ENCODE peak calls at places on chromosomes 3 and 15, in six cellular contexts. One of them, this sample, is unnamed.

GRCh38 chr3:161212892-161213291 is 8.2 kb upstream of the NMD3 start:
- DNase-seq in sigmoid colon: no peak
- DNase-seq in IMR-90: no peak
- DNase-seq in HepG2: no peak
- DNase-seq in testis: no peak
- DNase-seq in A549: no peak
- DNase-seq in this sample: no peak

GRCh38 chr15:56425976-56426375 is 39.0 kb downstream of the MNS1 start:
- DNase-seq in sigmoid colon: no peak
- DNase-seq in IMR-90: no peak
- DNase-seq in HepG2: no peak
- DNase-seq in testis: no peak
- DNase-seq in A549: no peak
- DNase-seq in this sample: no peak

GRCh38 chr3:197224034-197224444 is 74.4 kb downstream of the DLG1 start:
- DNase-seq in sigmoid colon: no peak
- DNase-seq in IMR-90: peak; percentile 67
- DNase-seq in HepG2: peak; percentile 56
- DNase-seq in testis: no peak
- DNase-seq in A549: peak; percentile 50
- DNase-seq in this sample: peak; percentile 79

GRCh38 chr3:11618897-11619296 is 24.8 kb downstream of the VGLL4 start:
- DNase-seq in sigmoid colon: no peak
- DNase-seq in IMR-90: no peak
- DNase-seq in HepG2: peak; percentile 98
- DNase-seq in testis: no peak
- DNase-seq in A549: no peak
- DNase-seq in this sample: no peak

GRCh38 chr15:85593809-85594441 is 200.8 kb downstream of the KLHL25 start:
- DNase-seq in sigmoid colon: no peak
- DNase-seq in IMR-90: no peak
- DNase-seq in HepG2: no peak
- DNase-seq in testis: no peak
- DNase-seq in A549: no peak
- DNase-seq in this sample: no peak

GRCh38 chr15:79644091-79644490 is 212.0 kb downstream of the MINAR1 start:
- DNase-seq in sigmoid colon: no peak
- DNase-seq in IMR-90: peak; percentile 85
- DNase-seq in HepG2: no peak
- DNase-seq in testis: no peak
- DNase-seq in A549: peak; percentile 57
- DNase-seq in this sample: no peak

GRCh38 chr15:70222632-70223031 is 124.9 kb upstream of the TLE3 start:
- DNase-seq in sigmoid colon: no peak
- DNase-seq in IMR-90: no peak
- DNase-seq in HepG2: no peak
- DNase-seq in testis: no peak
- DNase-seq in A549: no peak
- DNase-seq in this sample: no peak

GRCh38 chr15:25346371-25346770 is 92.5 kb downstream of the UBE3A start:
- DNase-seq in sigmoid colon: no peak
- DNase-seq in IMR-90: no peak
- DNase-seq in HepG2: no peak
- DNase-seq in testis: no peak
- DNase-seq in A549: no peak
- DNase-seq in this sample: no peak

GRCh38 chr15:69815793-69816192 is 281.9 kb downstream of the TLE3 start:
- DNase-seq in sigmoid colon: no peak
- DNase-seq in IMR-90: no peak
- DNase-seq in HepG2: no peak
- DNase-seq in testis: no peak
- DNase-seq in A549: no peak
- DNase-seq in this sample: no peak

GRCh38 chr3:186502138-186502941 is 41.8 kb downstream of the CRYGS start:
- DNase-seq in sigmoid colon: no peak
- DNase-seq in IMR-90: no peak
- DNase-seq in HepG2: no peak
- DNase-seq in testis: peak; percentile 32
- DNase-seq in A549: no peak
- DNase-seq in this sample: no peak

DNA sequence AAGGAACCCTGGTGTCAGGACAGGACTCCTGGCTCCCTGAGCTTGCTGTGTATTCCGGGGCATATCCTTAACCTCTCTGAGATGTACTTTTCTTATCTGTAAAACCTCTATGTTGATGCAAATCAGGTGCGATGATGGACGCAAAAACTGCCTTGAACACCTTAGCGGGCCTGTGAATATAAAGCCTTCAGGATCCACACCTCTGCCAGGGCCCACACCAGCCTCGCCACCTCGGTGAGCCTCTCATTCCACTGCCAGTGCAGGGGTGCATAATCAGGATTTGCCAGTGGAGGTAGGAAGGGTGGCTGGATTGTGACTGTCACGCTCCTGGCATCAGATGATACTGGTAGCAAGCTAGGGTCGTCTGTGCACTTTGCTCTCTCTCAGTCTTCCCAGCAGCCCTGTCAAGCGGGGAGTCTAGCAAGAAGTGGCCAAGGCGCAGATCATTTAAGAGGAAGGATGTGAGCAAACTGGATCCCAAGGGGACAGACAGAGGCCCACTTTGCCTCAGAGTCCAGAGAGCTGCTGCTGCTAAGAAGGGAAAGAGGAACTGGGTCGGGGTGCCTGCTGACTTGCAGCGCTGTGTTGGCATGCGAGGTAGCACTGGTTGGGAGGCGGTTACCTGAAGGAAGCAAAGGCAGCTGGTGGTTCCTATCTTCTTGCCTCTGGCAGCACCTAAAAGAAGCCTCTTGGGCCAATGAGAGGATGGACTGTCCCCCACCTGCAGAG is 27.9 kb downstream of the SMAD3 start:
- DNase-seq in sigmoid colon: no peak
- DNase-seq in IMR-90: no peak
- DNase-seq in HepG2: no peak
- DNase-seq in testis: peak; percentile 31
- DNase-seq in A549: no peak
- DNase-seq in this sample: no peak
- TF ChIP-seq POLR2A in sigmoid colon: no peak
- TF ChIP-seq POLR2A in IMR-90: no peak
- TF ChIP-seq POLR2A in HepG2: no peak
- TF ChIP-seq POLR2A in testis: no peak
- TF ChIP-seq POLR2A in A549: no peak
- TF ChIP-seq POLR2A in this sample: no peak

DNA sequence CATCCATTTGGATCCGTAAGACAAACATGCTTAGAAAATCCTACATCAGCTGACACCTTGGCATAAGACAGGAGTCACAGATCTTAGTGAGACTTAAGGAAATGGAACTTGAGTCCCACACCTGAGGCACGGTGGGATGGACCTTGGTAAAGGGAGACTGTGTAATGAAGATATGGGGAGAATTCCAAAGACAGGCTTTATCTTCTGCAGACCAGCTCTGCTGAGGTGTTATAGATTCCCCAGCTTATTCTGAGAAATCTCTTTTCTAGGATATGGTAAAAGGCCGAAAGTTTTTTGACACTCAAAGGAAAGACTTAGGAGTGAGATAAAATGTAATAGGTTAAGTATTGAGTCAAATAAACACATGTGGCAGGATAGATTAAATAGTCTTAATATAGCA is 8.3 kb upstream of the MTMR10 start:
- DNase-seq in sigmoid colon: no peak
- DNase-seq in IMR-90: no peak
- DNase-seq in HepG2: no peak
- DNase-seq in testis: no peak
- DNase-seq in A549: no peak
- DNase-seq in this sample: peak; percentile 7
- TF ChIP-seq POLR2A in sigmoid colon: no peak
- TF ChIP-seq POLR2A in IMR-90: no peak
- TF ChIP-seq POLR2A in HepG2: no peak
- TF ChIP-seq POLR2A in testis: no peak
- TF ChIP-seq POLR2A in A549: no peak
- TF ChIP-seq POLR2A in this sample: no peak

DNA sequence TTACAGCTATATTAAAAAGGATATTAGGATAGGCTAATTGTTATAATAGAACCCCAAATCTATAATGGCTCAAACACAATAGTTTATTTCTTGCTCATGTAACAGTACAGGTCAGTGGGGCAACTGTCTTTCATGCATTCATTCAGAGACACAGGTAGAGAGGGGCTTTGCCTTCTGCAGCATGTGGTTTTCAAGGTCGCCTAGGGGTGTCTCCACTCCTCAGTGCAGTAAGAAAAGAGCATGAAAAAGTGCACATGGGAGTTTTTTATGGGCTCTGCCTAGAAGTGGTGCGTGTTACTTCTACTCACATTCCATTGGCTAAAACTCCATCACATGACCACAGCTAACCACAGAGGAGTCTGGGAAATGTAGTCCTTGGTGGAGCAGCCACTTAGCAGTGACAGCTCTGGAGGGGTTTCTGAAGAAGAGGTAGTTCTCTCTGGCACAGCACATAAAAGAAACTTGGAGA is 1.8 kb downstream of the ZBTB38 start:
- DNase-seq in sigmoid colon: peak; percentile 81
- DNase-seq in IMR-90: peak; percentile 90
- DNase-seq in HepG2: peak; percentile 94
- DNase-seq in testis: peak; percentile 89
- DNase-seq in A549: peak; percentile 92
- DNase-seq in this sample: peak; percentile 87
- TF ChIP-seq POLR2A in sigmoid colon: no peak
- TF ChIP-seq POLR2A in IMR-90: no peak
- TF ChIP-seq POLR2A in HepG2: no peak
- TF ChIP-seq POLR2A in testis: no peak
- TF ChIP-seq POLR2A in A549: no peak
- TF ChIP-seq POLR2A in this sample: no peak

DNA sequence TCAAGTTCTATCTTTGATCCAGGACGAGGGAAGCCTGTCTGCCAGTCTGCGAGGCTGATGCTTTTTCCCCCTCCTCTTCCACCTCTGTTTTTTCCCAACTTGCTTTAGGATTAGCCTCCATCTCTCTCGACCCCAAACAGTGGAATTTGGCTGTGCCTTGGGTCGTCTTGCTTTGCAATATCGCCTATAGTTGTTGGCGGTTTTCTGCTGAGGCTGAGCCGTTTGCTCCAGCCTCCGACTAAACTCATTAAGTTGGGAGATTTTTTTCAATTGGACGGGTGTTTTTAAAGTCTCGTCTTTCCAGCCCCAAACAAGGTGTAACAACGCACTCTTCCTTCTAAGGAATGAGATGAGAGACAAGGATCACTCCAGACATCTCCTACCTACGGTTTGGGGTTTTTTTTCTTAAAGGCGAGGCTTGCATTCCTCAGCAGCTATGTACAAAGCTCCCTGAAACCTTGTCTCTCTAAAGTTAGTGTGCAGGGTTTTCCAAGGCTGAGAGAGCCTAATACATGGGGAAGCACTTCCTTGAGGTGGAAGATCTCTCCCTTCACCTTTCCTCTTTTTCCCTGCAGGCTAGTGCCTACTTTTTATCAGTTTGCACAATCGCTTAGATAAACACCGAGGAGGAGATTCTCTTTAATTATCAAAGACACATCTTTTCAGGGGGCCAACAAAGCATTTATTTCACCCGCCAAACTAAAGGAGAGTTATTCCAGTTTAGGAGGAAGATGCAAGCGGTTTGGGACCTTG is 4.7 kb upstream of the NR2F2 start:
- DNase-seq in sigmoid colon: no peak
- DNase-seq in IMR-90: peak; percentile 70
- DNase-seq in HepG2: no peak
- DNase-seq in testis: no peak
- DNase-seq in A549: peak; percentile 33
- DNase-seq in this sample: no peak
- TF ChIP-seq POLR2A in sigmoid colon: no peak
- TF ChIP-seq POLR2A in IMR-90: peak; percentile 21
- TF ChIP-seq POLR2A in HepG2: no peak
- TF ChIP-seq POLR2A in testis: no peak
- TF ChIP-seq POLR2A in A549: no peak
- TF ChIP-seq POLR2A in this sample: no peak

GRCh38 chr3:22495826-22496225 is 707.3 kb upstream of the UBE2E2 start:
- DNase-seq in sigmoid colon: no peak
- DNase-seq in IMR-90: no peak
- DNase-seq in HepG2: no peak
- DNase-seq in testis: no peak
- DNase-seq in A549: no peak
- DNase-seq in this sample: no peak
- TF ChIP-seq POLR2A in sigmoid colon: no peak
- TF ChIP-seq POLR2A in IMR-90: no peak
- TF ChIP-seq POLR2A in HepG2: no peak
- TF ChIP-seq POLR2A in testis: no peak
- TF ChIP-seq POLR2A in A549: no peak
- TF ChIP-seq POLR2A in this sample: no peak

GRCh38 chr3:146160233-146160963 is 586 bp downstream of the PLOD2 start:
- DNase-seq in sigmoid colon: peak; percentile 90
- DNase-seq in IMR-90: peak; percentile 79
- DNase-seq in HepG2: peak; percentile 71
- DNase-seq in testis: peak; percentile 77
- DNase-seq in A549: peak; percentile 85
- DNase-seq in this sample: peak; percentile 22
- TF ChIP-seq POLR2A in sigmoid colon: no peak
- TF ChIP-seq POLR2A in IMR-90: peak; percentile 41
- TF ChIP-seq POLR2A in HepG2: no peak
- TF ChIP-seq POLR2A in testis: no peak
- TF ChIP-seq POLR2A in A549: no peak
- TF ChIP-seq POLR2A in this sample: no peak

DNA sequence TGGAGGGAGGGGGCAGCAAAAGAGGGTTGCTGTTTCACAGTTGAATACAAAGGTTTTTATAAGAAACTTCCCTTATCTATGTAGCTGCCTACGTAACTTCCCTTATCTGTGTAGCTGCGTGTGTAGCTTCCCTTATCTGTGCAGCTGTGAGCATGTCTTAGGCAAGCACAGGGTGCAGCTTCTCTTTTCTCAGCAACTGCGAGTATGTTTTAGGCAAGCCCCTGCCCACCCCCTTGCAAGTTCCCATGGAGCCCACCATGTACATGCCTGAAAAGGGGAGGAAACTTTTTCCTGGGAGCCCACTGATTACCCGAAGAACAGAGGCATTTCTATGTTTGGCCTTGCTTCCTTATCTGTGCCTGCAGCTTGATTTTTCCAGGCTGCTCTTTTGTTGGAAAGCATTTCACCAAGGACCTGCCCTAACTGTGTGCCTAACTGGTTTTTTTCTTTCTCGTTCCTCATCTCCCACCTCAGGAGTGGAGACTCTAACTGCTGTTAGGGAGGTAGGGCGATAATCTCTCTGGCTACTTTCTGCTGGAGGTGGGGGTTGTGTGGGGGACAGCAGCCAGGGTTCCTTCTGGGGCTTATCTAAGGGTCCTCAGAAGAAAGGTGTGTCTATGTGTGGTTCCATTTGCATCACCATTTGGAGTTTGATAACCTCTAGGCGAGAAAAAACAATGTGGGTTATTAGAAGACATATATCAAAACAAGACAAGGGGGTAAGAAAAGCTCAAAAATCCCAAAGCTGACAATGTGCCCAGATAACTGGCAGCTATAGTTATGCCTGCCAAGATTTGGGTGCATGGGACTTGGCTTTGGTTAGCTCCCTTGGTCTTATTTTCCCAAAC is 26.0 kb downstream of the SORD start:
- DNase-seq in sigmoid colon: no peak
- DNase-seq in IMR-90: peak; percentile 40
- DNase-seq in HepG2: no peak
- DNase-seq in testis: peak; percentile 88
- DNase-seq in A549: no peak
- DNase-seq in this sample: peak; percentile 76
- TF ChIP-seq POLR2A in sigmoid colon: no peak
- TF ChIP-seq POLR2A in IMR-90: no peak
- TF ChIP-seq POLR2A in HepG2: no peak
- TF ChIP-seq POLR2A in testis: no peak
- TF ChIP-seq POLR2A in A549: no peak
- TF ChIP-seq POLR2A in this sample: no peak